ENCODE peak calls at places on chromosomes 1 and 21, in five cellular contexts. G, X, W, Y and L are unnamed samples.

GRCh38 chr21:36927718-36928117 is 38.8 kb downstream of the HLCS start:
- DNase-seq in G (peak), X (peak), W (peak), Y (peak), L (peak)

GRCh38 chr21:38897532-38898421 is 92.0 kb downstream of the ETS2 start:
- DNase-seq in G (no peak), X (no peak), W (no peak), Y (no peak), L (no peak)

GRCh38 chr1:199205740-199206139 is 566.9 kb downstream of the PTPRC start:
- DNase-seq in G (no peak), X (no peak), W (no peak), Y (no peak), L (no peak)

GRCh38 chr1:59249738-59250137 is 47.2 kb upstream of the FGGY start:
- DNase-seq in G (no peak), X (no peak), W (no peak), Y (no peak), L (no peak)

GRCh38 chr1:33462449-33463164 is 9.8 kb upstream of the ZSCAN20 start:
- DNase-seq in G (no peak), X (no peak), W (no peak), Y (no peak), L (no peak)

GRCh38 chr1:103469801-103470200 is 55.7 kb upstream of the RNPC3 start:
- DNase-seq in G (no peak), X (no peak), W (no peak), Y (no peak), L (no peak)

GRCh38 chr1:75672528-75673393 is 51.7 kb upstream of the ACADM start:
- DNase-seq in G (no peak), X (peak), W (peak), Y (no peak), L (peak)

GRCh38 chr1:66685670-66686069 is 66.6 kb upstream of the DYNLT5 start:
- DNase-seq in G (no peak), X (no peak), W (no peak), Y (no peak), L (peak)

GRCh38 chr1:235015291-235015990 is 113.2 kb downstream of the TOMM20 start:
- DNase-seq in G (no peak), X (no peak), W (no peak), Y (no peak), L (no peak)

GRCh38 chr1:225933072-225933471 is 7.9 kb downstream of the LEFTY2 start:
- DNase-seq in G (no peak), X (peak), W (no peak), Y (no peak), L (no peak)

GRCh38 chr1:69315823-69316222 is 251.9 kb upstream of the LRRC7 start:
- DNase-seq in G (no peak), X (no peak), W (peak), Y (no peak), L (no peak)

GRCh38 chr1:80534606-80535360 is 1266.0 kb upstream of the ADGRL2 start:
- DNase-seq in G (no peak), X (no peak), W (no peak), Y (no peak), L (peak)

GRCh38 chr21:25107708-25108107 is 499.6 kb downstream of the MRPL39 start:
- DNase-seq in G (no peak), X (peak), W (peak), Y (no peak), L (peak)

GRCh38 chr1:246726881-246727280 is 2.7 kb downstream of the SCCPDH start:
- DNase-seq in G (no peak), X (no peak), W (no peak), Y (no peak), L (no peak)

GRCh38 chr1:178497903-178498478 is 1.2 kb upstream of the CLEC20A start:
- DNase-seq in G (no peak), X (no peak), W (no peak), Y (no peak), L (no peak)

GRCh38 chr1:228302086-228302485 is 94.2 kb downstream of the OBSCN start:
- DNase-seq in G (no peak), X (no peak), W (no peak), Y (no peak), L (no peak)

GRCh38 chr1:191256917-191257316 is 779.3 kb upstream of the BRINP3 start:
- DNase-seq in G (no peak), X (no peak), W (no peak), Y (no peak), L (no peak)

GRCh38 chr1:220028496-220028895 is 17.8 kb downstream of the EPRS1 start:
- DNase-seq in G (no peak), X (no peak), W (no peak), Y (no peak), L (no peak)

GRCh38 chr1:38031513-38031866 is 15.1 kb downstream of the POU3F1 start:
- DNase-seq in G (no peak), X (no peak), W (no peak), Y (no peak), L (no peak)

GRCh38 chr1:167629681-167630567 is at the start of gene RCSD1:
- DNase-seq in G (peak), X (no peak), W (no peak), Y (peak), L (no peak)

GRCh38 chr1:30934613-30935012 is 26.1 kb upstream of the SDC3 start:
- DNase-seq in G (no peak), X (no peak), W (no peak), Y (no peak), L (no peak)

GRCh38 chr1:234631721-234632125 is 21.7 kb upstream of the IRF2BP2 start:
- DNase-seq in G (no peak), X (no peak), W (no peak), Y (no peak), L (peak)

GRCh38 chr1:218658294-218658693 is 313.2 kb downstream of the TGFB2 start:
- DNase-seq in G (no peak), X (no peak), W (no peak), Y (no peak), L (no peak)

GRCh38 chr1:201711811-201712210 is 117.1 kb upstream of the IPO9 start:
- DNase-seq in G (no peak), X (no peak), W (no peak), Y (no peak), L (no peak)

GRCh38 chr1:30250338-30251022 is 472.9 kb downstream of the MATN1 start:
- DNase-seq in G (no peak), X (no peak), W (no peak), Y (no peak), L (no peak)

GRCh38 chr1:100896481-100896982 is 642 bp downstream of the SLC30A7 start:
- DNase-seq in G (peak), X (no peak), W (no peak), Y (no peak), L (no peak)